ENCODE peak calls at places on chromosomes 12 and 14, in ten cellular contexts. W is brain microvascular endothelial cell, E is body of pancreas, G is OCI-LY7, J is foreskin fibroblast, B is aorta, V is heart left ventricle, L is AG04449, Z is fibroblast of pulmonary artery, S is pancreas. I is an unnamed sample.

GRCh38 chr14:55974046-55974582 is 144.1 kb upstream of the PELI2 start:
- DNase-seq in W (peak; percentile 6), E (no peak), G (no peak), J (no peak), B (no peak), V (no peak), L (peak; percentile 3), Z (no peak), S (no peak), I (no peak)

GRCh38 chr12:12726543-12727093 is 9.4 kb downstream of the CDKN1B start:
- DNase-seq in W (peak; percentile 90), E (no peak), G (peak; percentile 29), J (peak; percentile 90), B (no peak), V (no peak), L (no peak), Z (peak; percentile 70), S (no peak), I (no peak)

GRCh38 chr12:49346659-49347306 is at the start of gene DNAJC22:
- DNase-seq in W (no peak), E (no peak), G (peak; percentile 47), J (no peak), B (no peak), V (no peak), L (no peak), Z (no peak), S (peak; percentile 78), I (no peak)

GRCh38 chr14:90253826-90254225 is 2.5 kb upstream of the PSMC1 start:
- DNase-seq in W (no peak), E (no peak), G (peak; percentile 66), J (no peak), B (no peak), V (no peak), L (no peak), Z (no peak), S (no peak), I (no peak)

GRCh38 chr14:103418508-103418818 is 33.2 kb downstream of the MARK3 start:
- DNase-seq in W (peak; percentile 66), E (no peak), G (no peak), J (peak; percentile 83), B (no peak), V (no peak), L (peak; percentile 61), Z (peak; percentile 85), S (no peak), I (no peak)

GRCh38 chr14:75013290-75013689 is 10.6 kb downstream of the EIF2B2 start:
- DNase-seq in W (no peak), E (no peak), G (no peak), J (no peak), B (peak; percentile 73), V (peak; percentile 23), L (no peak), Z (no peak), S (no peak), I (no peak)

GRCh38 chr14:55398679-55399078 is 13.0 kb downstream of the ATG14 start:
- DNase-seq in W (peak; percentile 93), E (peak; percentile 22), G (no peak), J (peak; percentile 96), B (no peak), V (no peak), L (peak; percentile 90), Z (peak; percentile 98), S (no peak), I (no peak)

GRCh38 chr12:79262938-79263337 is 398.4 kb downstream of the SYT1 start:
- DNase-seq in W (no peak), E (no peak), G (no peak), J (peak; percentile 21), B (no peak), V (no peak), L (no peak), Z (no peak), S (no peak), I (no peak)

GRCh38 chr12:547883-548470 is 88.2 kb downstream of the B4GALNT3 start:
- DNase-seq in W (no peak), E (no peak), G (no peak), J (no peak), B (peak; percentile 38), V (no peak), L (no peak), Z (no peak), S (no peak), I (no peak)

GRCh38 chr12:121713257-121714155 is 954 bp downstream of the TMEM120B start:
- DNase-seq in W (no peak), E (peak; percentile 17), G (no peak), J (peak; percentile 31), B (peak; percentile 53), V (peak; percentile 41), L (no peak), Z (peak; percentile 24), S (no peak), I (no peak)

GRCh38 chr12:107775093-107775721 is 703 bp downstream of the ASCL4 start:
- DNase-seq in W (no peak), E (no peak), G (no peak), J (no peak), B (peak; percentile 55), V (no peak), L (no peak), Z (no peak), S (peak; percentile 53), I (peak; percentile 15)

GRCh38 chr12:121780429-121780828 is 13.1 kb downstream of the RHOF start:
- DNase-seq in W (no peak), E (no peak), G (no peak), J (no peak), B (no peak), V (no peak), L (no peak), Z (no peak), S (no peak), I (no peak)

GRCh38 chr12:97995578-97995977 is 519.8 kb upstream of the TMPO start:
- DNase-seq in W (no peak), E (no peak), G (no peak), J (no peak), B (no peak), V (no peak), L (no peak), Z (no peak), S (no peak), I (no peak)

GRCh38 chr14:58281969-58282368 is 16.4 kb upstream of the ARID4A start:
- DNase-seq in W (no peak), E (no peak), G (no peak), J (no peak), B (no peak), V (no peak), L (no peak), Z (no peak), S (no peak), I (peak; percentile 22)

GRCh38 chr12:132321321-132322118 is 7.9 kb downstream of the GALNT9 start:
- DNase-seq in W (no peak), E (no peak), G (no peak), J (no peak), B (peak; percentile 39), V (no peak), L (no peak), Z (no peak), S (peak; percentile 38), I (no peak)

DNA sequence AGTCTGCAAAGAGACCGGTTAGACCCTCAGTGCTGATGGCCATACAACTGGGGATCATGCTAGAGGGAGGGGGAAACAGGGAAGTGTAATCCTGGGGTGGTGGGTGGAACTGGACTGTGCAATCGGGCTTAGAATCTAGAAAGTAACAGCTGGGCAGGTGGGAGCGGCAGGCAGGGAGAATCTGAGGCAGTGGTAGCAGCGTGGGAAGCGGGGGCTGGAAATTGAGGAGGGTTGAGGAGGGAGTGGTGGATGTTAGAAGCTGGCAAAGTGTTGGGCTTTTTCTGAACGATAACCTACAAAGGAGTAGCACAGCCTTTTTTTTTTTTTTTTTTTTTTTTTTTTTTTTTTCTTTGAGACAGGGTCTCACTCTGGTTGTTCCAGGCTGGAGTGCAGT is 3.1 kb upstream of the IGFBP6 start:
- DNase-seq in W (no peak), E (no peak), G (no peak), J (no peak), B (no peak), V (no peak), L (no peak), Z (no peak), S (no peak), I (no peak)
- H3K4me3 ChIP-seq in W (no peak overlapping the region), E (no peak overlapping the region), G (no peak overlapping the region), J (no peak overlapping the region), B (no peak overlapping the region), V (no peak overlapping the region), L (no peak overlapping the region), Z (no peak overlapping the region), S (no peak overlapping the region), I (no peak overlapping the region)

GRCh38 chr14:84750763-84751554 is 779.0 kb upstream of the FLRT2 start:
- DNase-seq in W (peak; percentile 67), E (no peak), G (no peak), J (peak; percentile 47), B (no peak), V (no peak), L (peak; percentile 33), Z (peak; percentile 54), S (no peak), I (no peak)
- H3K4me3 ChIP-seq in W (no peak overlapping the region), E (no peak overlapping the region), G (no peak overlapping the region), J (no peak overlapping the region), B (no peak overlapping the region), V (no peak overlapping the region), L (no peak overlapping the region), Z (no peak overlapping the region), S (peak overlapping the region; percentile 24), I (no peak overlapping the region)

DNA sequence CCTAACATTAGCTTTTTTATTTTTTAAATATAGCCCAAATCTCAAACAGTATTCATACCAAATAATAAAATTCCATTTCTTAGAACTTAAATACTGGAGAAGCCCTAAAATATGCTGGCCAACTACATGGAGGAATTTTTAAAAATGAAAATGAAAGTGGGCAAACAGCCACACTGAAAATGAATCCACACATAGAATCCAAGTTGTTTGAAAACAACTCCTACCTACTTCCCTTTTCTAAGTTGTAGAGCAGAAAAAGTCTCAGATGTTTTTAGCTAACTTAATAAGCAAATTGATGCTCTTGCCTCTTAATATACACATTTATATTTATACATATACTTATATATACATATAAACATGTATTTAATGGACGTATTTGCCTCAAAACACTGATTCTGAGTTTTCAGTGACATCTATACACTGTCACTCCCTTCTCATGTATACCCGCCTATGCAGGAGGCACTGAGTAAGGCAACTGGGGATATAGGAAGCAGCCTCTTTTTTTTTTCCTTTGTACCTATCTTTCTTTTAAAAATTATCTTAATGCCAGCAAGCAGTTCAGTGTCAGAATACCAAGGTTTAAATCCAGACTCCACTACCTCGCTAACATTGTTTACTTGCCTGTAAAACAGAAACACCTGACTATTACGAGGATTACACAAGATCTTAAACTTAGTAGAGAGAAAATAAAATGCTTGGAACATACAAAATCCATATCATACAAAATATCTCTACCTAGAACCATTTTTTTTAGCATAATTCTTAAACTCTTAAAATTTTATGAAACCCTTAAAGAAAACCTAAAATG is 13.3 kb downstream of the DICER1 start:
- DNase-seq in W (no peak), E (no peak), G (peak; percentile 38), J (no peak), B (no peak), V (no peak), L (no peak), Z (peak; percentile 39), S (no peak), I (no peak)
- H3K4me3 ChIP-seq in W (no peak overlapping the region), E (no peak overlapping the region), G (peak overlapping the region; percentile 12), J (peak overlapping the region; percentile 14), B (no peak overlapping the region), V (no peak overlapping the region), L (no peak overlapping the region), Z (peak overlapping the region; percentile 13), S (peak overlapping the region; percentile 4), I (no peak overlapping the region)

DNA sequence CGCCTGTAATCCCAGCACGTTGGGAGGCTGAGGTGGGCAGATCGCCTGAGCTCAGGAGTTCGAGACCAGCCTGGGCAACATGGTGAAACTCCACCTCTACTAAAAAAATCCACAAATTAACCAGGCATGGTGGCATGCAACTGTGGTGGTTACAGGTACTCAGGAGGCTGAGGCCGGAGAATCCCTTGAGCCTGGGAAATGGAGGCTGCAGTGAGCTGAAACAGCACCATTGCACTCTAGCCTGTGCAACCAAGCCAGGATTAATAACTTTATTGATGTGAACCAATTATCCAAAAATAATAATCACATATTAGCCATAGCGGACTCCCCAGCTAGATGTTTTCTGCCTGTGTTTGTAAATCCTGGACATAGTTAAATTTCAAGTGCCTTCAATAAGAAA is 1.8 kb upstream of the NUDT4 start:
- DNase-seq in W (no peak), E (no peak), G (no peak), J (no peak), B (no peak), V (no peak), L (no peak), Z (no peak), S (no peak), I (no peak)
- H3K4me3 ChIP-seq in W (no peak overlapping the region), E (no peak overlapping the region), G (no peak overlapping the region), J (peak overlapping the region; percentile 19), B (no peak overlapping the region), V (peak overlapping the region; percentile 80), L (no peak overlapping the region), Z (no peak overlapping the region), S (peak overlapping the region; percentile 85), I (no peak overlapping the region)